ENCODE peak calls at places on chromosomes 13 and 19, in eight cellular contexts. V, C, X, O, Y, L, H and N are unnamed samples.
A peak's percentile ranks its signal among the peaks of the same experiment; 100 is the strongest.

GRCh38 chr19:51565583-51565982 is 5.5 kb upstream of the ZNF175 start:
- DNase-seq in V (no peak), C (no peak), X (no peak), O (no peak), Y (no peak), L (no peak), H (no peak), N (no peak)

GRCh38 chr19:10037809-10038208 is 24.5 kb downstream of the RDH8 start:
- DNase-seq in V (no peak), C (no peak), X (no peak), O (no peak), Y (no peak), L (no peak), H (no peak), N (no peak)

GRCh38 chr13:40319699-40320586 is 346.5 kb downstream of the FOXO1 start:
- DNase-seq in V (no peak), C (no peak), X (no peak), O (peak; percentile 30), Y (no peak), L (no peak), H (peak; percentile 8), N (no peak)

GRCh38 chr13:110138700-110139036 is 168.3 kb downstream of the COL4A1 start:
- DNase-seq in V (no peak), C (no peak), X (no peak), O (no peak), Y (no peak), L (no peak), H (no peak), N (no peak)

GRCh38 chr13:102091231-102091630 is 310.6 kb downstream of the FGF14 start:
- DNase-seq in V (no peak), C (no peak), X (no peak), O (peak; percentile 49), Y (no peak), L (peak; percentile 7), H (peak; percentile 4), N (no peak)

GRCh38 chr19:13962738-13963602 is 10.7 kb downstream of the DCAF15 start:
- DNase-seq in V (no peak), C (no peak), X (no peak), O (no peak), Y (no peak), L (no peak), H (no peak), N (no peak)

GRCh38 chr13:86085890-86086289 is 286.7 kb upstream of the SLITRK6 start:
- DNase-seq in V (no peak), C (no peak), X (no peak), O (no peak), Y (no peak), L (no peak), H (no peak), N (no peak)

GRCh38 chr13:101325423-101325822 is 90.9 kb downstream of the NALCN start:
- DNase-seq in V (no peak), C (no peak), X (no peak), O (no peak), Y (no peak), L (no peak), H (no peak), N (no peak)

GRCh38 chr13:40502236-40502635 is 164.2 kb downstream of the FOXO1 start:
- DNase-seq in V (no peak), C (no peak), X (no peak), O (peak; percentile 29), Y (no peak), L (no peak), H (no peak), N (no peak)

GRCh38 chr13:110714798-110715394 is 1.4 kb downstream of the ING1 start:
- DNase-seq in V (no peak), C (peak; percentile 64), X (peak; percentile 70), O (no peak), Y (peak; percentile 20), L (peak; percentile 18), H (no peak), N (peak; percentile 41)

GRCh38 chr19:19821366-19822147 is at the start of gene ZNF506:
- DNase-seq in V (peak; percentile 99), C (peak; percentile 99), X (peak; percentile 98), O (peak; percentile 84), Y (no peak), L (peak; percentile 98), H (peak; percentile 89), N (peak; percentile 99)

GRCh38 chr19:48720613-48721296 is 1.2 kb upstream of the MAMSTR start:
- DNase-seq in V (peak; percentile 100), C (peak; percentile 98), X (peak; percentile 97), O (peak; percentile 98), Y (peak; percentile 98), L (peak; percentile 100), H (peak; percentile 95), N (peak; percentile 100)

GRCh38 chr13:113152894-113153809 is 5.3 kb upstream of the PROZ start:
- DNase-seq in V (no peak), C (peak; percentile 63), X (peak; percentile 58), O (no peak), Y (peak; percentile 36), L (peak; percentile 36), H (no peak), N (peak; percentile 67)

GRCh38 chr13:22738357-22738756 is 442.4 kb upstream of the SGCG start:
- DNase-seq in V (no peak), C (no peak), X (no peak), O (no peak), Y (peak; percentile 48), L (no peak), H (no peak), N (no peak)

GRCh38 chr13:70568571-70568970 is 460.3 kb upstream of the KLHL1 start:
- DNase-seq in V (no peak), C (no peak), X (no peak), O (peak; percentile 11), Y (peak; percentile 25), L (peak; percentile 47), H (peak; percentile 25), N (no peak)

GRCh38 chr19:49861127-49861526 is 6.2 kb downstream of the PNKP start:
- DNase-seq in V (no peak), C (no peak), X (peak; percentile 48), O (no peak), Y (no peak), L (no peak), H (no peak), N (no peak)

GRCh38 chr19:49860716-49861100 is 6.7 kb downstream of the PNKP start:
- DNase-seq in V (no peak), C (no peak), X (no peak), O (no peak), Y (no peak), L (no peak), H (no peak), N (no peak)

GRCh38 chr19:49858591-49858985 is 7.6 kb downstream of the PTOV1 start:
- DNase-seq in V (no peak), C (peak; percentile 38), X (no peak), O (no peak), Y (no peak), L (no peak), H (no peak), N (peak; percentile 65)

GRCh38 chr19:49861541-49862410 is 5.6 kb downstream of the PNKP start:
- DNase-seq in V (no peak), C (no peak), X (no peak), O (no peak), Y (no peak), L (no peak), H (no peak), N (no peak)

DNA sequence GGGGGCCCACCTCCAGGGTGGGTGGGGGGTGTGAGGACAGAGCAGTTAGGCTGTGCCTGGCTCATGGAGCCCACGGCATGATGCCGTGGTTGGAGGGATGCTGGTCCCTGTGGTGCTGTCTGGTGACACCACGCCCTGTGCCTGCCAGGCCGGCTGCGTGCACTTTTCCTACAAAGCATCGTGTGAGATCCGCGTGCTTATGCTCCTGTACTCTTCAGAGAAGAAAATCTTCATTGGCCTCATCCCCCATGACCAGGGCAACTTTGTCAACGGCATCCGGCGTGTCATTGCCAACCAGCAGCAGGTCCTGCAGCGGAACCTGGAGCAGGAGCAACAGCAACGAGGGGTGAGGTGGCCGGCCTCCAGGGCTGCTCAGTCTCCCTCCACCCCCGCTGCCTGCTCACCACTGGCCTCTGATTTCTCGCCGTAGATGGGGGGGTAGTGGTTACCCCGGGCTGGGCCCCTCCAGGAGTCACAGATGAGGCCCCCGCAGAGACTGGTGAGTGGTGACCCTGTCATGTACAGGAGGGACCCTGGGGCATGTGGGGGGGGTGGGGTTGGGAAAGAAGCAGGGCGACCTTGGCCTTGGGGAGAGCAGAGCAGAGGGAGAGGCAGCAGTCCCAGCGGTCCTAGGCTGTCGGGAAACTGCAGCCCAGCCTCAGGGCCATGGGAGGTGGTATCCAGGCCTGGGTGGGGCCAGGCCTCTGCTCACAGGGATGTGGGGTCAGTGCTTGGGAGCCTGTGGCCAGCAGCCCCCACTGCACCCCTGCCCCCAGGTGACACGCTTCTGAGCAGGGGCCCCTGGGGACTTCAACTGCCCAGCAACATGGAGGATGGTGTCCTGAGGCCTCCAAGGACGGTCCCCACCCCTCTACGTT is 7.3 kb downstream of the PNKP start:
- DNase-seq in V (no peak), C (no peak), X (no peak), O (no peak), Y (no peak), L (no peak), H (no peak), N (no peak)
- H3K27ac ChIP-seq in V (peak overlapping the region; percentile 52), C (no peak overlapping the region), X (no peak overlapping the region), O (no peak overlapping the region), Y (no peak overlapping the region), L (no peak overlapping the region), H (peak overlapping the region; percentile 71), N (no peak overlapping the region)

DNA sequence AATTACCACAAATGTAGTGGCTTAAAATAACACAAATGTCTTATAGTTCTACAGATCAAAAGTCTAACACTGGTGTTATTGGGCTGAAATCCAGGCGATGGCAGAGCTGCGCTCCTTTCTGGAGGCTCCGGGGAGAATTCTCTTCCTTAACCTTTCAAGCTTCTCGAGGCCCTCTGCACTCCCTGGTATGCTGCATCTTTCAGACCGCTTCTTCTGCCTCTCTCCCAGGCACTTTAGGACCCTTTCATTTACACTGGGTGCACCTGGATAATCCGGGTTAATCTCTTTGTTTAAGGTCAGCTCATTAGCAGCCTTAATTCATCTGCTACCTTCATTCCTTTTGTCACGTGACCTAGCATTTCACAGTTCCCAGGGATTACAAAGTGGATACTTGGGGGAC is 211.3 kb upstream of the RFC3 start:
- DNase-seq in V (no peak), C (no peak), X (no peak), O (no peak), Y (no peak), L (no peak), H (peak; percentile 9), N (peak; percentile 31)
- TF ChIP-seq CTCF in V (no peak), C (no peak), X (no peak), O (no peak), Y (peak; percentile 22), L (peak; percentile 40), H (no peak), N (peak; percentile 21)

GRCh38 chr19:39845172-39845571 is 1.0 kb downstream of the FBL start:
- DNase-seq in V (no peak), C (no peak), X (no peak), O (peak; percentile 3), Y (no peak), L (no peak), H (no peak), N (no peak)
- H3K27ac ChIP-seq in V (no peak overlapping the region), C (peak overlapping the region; percentile 85), X (no peak overlapping the region), O (peak overlapping the region; percentile 76), Y (peak overlapping the region; percentile 40), L (no peak overlapping the region), H (peak overlapping the region; percentile 66), N (no peak overlapping the region)

DNA sequence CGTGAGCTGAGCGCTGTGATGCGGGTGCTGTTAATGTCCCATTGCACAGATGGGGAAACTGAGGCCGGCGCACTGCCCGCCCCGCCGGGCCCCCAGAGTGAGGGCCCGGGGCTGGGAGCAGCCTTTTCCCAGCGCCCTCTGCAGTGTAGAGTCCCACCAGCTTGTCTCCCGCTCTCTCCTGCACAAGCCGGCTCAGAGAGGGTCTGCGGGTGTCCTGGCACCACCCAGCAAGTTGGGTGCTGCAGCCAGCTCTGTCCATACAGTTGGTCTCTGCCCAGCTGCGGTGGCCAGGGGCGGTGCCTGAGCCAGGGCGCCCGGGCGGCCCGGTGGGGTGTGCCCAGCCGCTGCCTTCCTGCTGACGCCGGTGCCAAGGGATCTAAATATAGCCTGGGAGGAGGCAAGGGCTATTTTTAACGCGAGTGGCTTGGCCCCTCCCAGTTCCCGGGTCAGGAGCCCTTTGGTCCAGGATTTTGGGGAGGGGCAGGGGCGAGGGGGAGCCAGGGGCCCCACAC is 19.3 kb downstream of the GADD45B start:
- DNase-seq in V (peak; percentile 66), C (peak; percentile 80), X (peak; percentile 83), O (peak; percentile 55), Y (no peak), L (no peak), H (peak; percentile 67), N (no peak)
- TF ChIP-seq CTCF in V (no peak), C (no peak), X (no peak), O (no peak), Y (no peak), L (peak; percentile 1), H (no peak), N (no peak)